ENCODE peak calls at places on chromosomes 3 and 15, in ten cellular contexts. Z, V, J, R, P, L, D, T, U and O are unnamed samples.
A peak's percentile ranks its signal among the peaks of the same experiment; 100 is the strongest.

GRCh38 chr3:43769471-43770425 is 79.0 kb downstream of the ABHD5 start:
- DNase-seq in Z (peak; percentile 63), V (peak; percentile 91), J (peak; percentile 99), R (peak; percentile 99), P (no peak), L (peak; percentile 96), D (peak; percentile 59), T (peak; percentile 88), U (peak; percentile 99), O (peak; percentile 98)

GRCh38 chr3:72177075-72178050 is 392.4 kb upstream of the PROK2 start:
- DNase-seq in Z (no peak), V (peak; percentile 13), J (peak; percentile 75), R (peak; percentile 67), P (no peak), L (peak; percentile 46), D (peak; percentile 64), T (peak; percentile 35), U (no peak), O (peak; percentile 45)

GRCh38 chr15:74732846-74733245 is 7.5 kb upstream of the CYP1A1 start:
- DNase-seq in Z (no peak), V (no peak), J (no peak), R (no peak), P (no peak), L (no peak), D (no peak), T (no peak), U (no peak), O (no peak)

GRCh38 chr3:27315003-27315402 is 54.2 kb downstream of the NEK10 start:
- DNase-seq in Z (no peak), V (no peak), J (no peak), R (no peak), P (no peak), L (no peak), D (no peak), T (no peak), U (no peak), O (no peak)

GRCh38 chr15:79050977-79051376 is 39.6 kb downstream of the RASGRF1 start:
- DNase-seq in Z (no peak), V (no peak), J (no peak), R (no peak), P (no peak), L (no peak), D (no peak), T (no peak), U (no peak), O (no peak)

GRCh38 chr15:44501768-44502366 is 35.1 kb upstream of the EIF3J start:
- DNase-seq in Z (peak; percentile 21), V (peak; percentile 66), J (no peak), R (no peak), P (no peak), L (no peak), D (peak; percentile 42), T (peak; percentile 51), U (no peak), O (no peak)

GRCh38 chr15:101037090-101037830 is 118.1 kb downstream of the LRRK1 start:
- DNase-seq in Z (no peak), V (no peak), J (peak; percentile 41), R (peak; percentile 43), P (no peak), L (no peak), D (no peak), T (no peak), U (no peak), O (no peak)

GRCh38 chr15:31317033-31317979 is 9.3 kb upstream of the KLF13 start:
- DNase-seq in Z (no peak), V (no peak), J (no peak), R (no peak), P (no peak), L (no peak), D (no peak), T (no peak), U (no peak), O (no peak)

GRCh38 chr15:95401586-95401985 is 928.9 kb upstream of the NR2F2 start:
- DNase-seq in Z (no peak), V (peak; percentile 26), J (no peak), R (no peak), P (no peak), L (no peak), D (no peak), T (no peak), U (no peak), O (no peak)

GRCh38 chr15:69457304-69458280 is 5.0 kb downstream of the RPLP1 start:
- DNase-seq in Z (no peak), V (peak; percentile 34), J (no peak), R (no peak), P (no peak), L (no peak), D (peak; percentile 23), T (no peak), U (no peak), O (no peak)

GRCh38 chr15:76199106-76200082 is 111.9 kb downstream of the ETFA start:
- DNase-seq in Z (no peak), V (peak; percentile 79), J (peak; percentile 89), R (peak; percentile 93), P (no peak), L (peak; percentile 56), D (no peak), T (no peak), U (peak; percentile 50), O (no peak)

GRCh38 chr3:81910244-81910852 is 148.9 kb upstream of the GBE1 start:
- DNase-seq in Z (peak; percentile 13), V (peak; percentile 21), J (no peak), R (no peak), P (peak; percentile 1), L (no peak), D (peak; percentile 59), T (peak; percentile 13), U (peak; percentile 17), O (no peak)

GRCh38 chr3:125062904-125063618 is 7.3 kb upstream of the HEG1 start:
- DNase-seq in Z (no peak), V (peak; percentile 97), J (peak; percentile 83), R (peak; percentile 56), P (peak; percentile 98), L (peak; percentile 52), D (no peak), T (peak; percentile 80), U (no peak), O (peak; percentile 63)

GRCh38 chr3:24499991-24500390 is 5.3 kb upstream of the THRB start:
- DNase-seq in Z (no peak), V (no peak), J (no peak), R (no peak), P (no peak), L (no peak), D (no peak), T (no peak), U (no peak), O (no peak)

GRCh38 chr3:38497026-38497425 is 886 bp downstream of the EXOG start:
- DNase-seq in Z (no peak), V (peak; percentile 40), J (no peak), R (no peak), P (no peak), L (no peak), D (peak; percentile 12), T (peak; percentile 23), U (no peak), O (no peak)

DNA sequence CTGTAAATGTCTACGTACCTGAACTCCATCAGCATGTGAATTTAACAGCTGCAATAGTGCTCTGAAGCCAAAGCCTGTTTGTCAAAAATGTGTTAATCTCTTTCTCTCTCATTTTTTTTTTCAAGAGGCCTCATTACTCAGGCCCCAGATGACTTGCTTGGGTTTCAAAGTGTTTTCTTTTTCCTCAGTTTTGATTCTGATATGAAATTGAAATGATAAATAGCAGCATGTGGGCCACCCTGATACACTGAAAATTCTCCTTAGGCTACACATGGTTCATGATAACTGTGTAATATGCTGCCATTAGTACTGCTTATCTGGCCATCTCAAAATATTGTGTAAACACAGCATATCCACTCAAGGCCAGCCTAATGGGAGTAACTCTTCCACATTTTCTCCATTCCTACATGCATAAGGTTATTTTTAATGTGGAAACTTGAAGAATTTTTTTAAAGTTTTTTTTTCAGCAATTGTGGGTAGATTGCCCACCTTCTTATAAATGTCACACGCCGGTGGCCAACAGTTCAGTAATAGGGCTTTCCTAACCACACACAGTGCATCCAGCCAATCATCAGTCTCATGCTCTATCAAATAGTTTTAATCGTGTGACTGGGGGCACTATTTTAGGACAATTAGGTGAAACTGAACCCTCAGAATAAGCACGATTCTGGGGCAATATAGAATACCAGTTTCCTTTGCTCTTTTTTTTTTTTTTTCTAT is 13.1 kb upstream of the DENND4A start:
- DNase-seq in Z (no peak), V (no peak), J (no peak), R (no peak), P (no peak), L (no peak), D (no peak), T (no peak), U (no peak), O (no peak)
- H3K27ac ChIP-seq in Z (peak overlapping the region; percentile 39), V (no peak overlapping the region), J (no peak overlapping the region), R (peak overlapping the region; percentile 85), P (no peak overlapping the region), L (no peak overlapping the region), D (peak overlapping the region; percentile 31), T (no peak overlapping the region), U (no peak overlapping the region), O (no peak overlapping the region)

DNA sequence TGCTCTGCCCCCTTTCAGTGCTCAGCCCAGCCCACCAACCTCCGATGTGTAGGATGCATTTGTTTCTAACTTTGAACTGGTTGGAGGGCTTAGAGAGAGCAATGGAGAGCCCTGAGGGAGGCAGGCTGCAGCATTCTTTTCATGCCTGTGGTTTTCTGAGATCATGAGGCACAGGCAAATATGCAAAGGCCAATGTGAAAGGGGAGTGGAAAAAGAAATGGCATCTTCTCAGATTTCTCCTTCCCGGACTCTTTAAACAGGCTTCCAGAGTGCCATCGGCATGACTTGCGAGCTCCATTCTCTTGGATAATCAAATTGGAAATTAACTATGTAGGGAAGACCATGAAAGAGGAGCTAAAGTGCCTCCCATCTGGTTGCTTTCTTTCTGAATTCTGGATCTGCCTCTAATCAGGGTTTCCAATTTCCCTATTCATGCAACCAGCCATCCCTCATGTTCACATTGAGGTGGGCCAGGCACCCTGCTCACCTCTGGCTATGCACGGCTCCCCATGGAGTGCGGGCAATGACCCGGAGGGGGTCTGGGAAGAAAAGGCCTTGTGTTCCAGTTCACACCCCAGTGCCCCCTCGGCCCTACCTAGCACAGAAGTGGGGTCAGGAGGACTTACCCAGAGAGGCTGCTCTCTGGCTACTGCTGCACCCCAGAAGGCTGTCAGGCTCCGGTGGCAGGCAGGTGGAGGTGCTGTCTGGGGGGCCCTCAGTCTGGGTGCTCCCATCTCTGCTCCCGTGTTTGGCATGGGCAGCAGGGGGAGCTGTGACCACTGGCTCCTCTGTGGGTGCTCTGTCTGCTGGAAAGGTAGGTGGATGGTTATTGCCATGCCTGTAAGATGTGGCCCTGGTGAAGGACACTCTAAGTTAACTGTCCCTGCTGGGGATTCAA is 16.1 kb downstream of the AMOTL2 start:
- DNase-seq in Z (no peak), V (peak; percentile 96), J (no peak), R (peak; percentile 71), P (no peak), L (no peak), D (peak; percentile 19), T (peak; percentile 83), U (peak; percentile 58), O (peak; percentile 67)
- H3K27ac ChIP-seq in Z (no peak overlapping the region), V (peak overlapping the region; percentile 95), J (peak overlapping the region; percentile 92), R (peak overlapping the region; percentile 96), P (peak overlapping the region; percentile 96), L (peak overlapping the region; percentile 100), D (no peak overlapping the region), T (peak overlapping the region; percentile 97), U (peak overlapping the region; percentile 98), O (peak overlapping the region; percentile 34)

GRCh38 chr15:40094156-40094555 is 14.5 kb downstream of the BMF start:
- DNase-seq in Z (no peak), V (no peak), J (no peak), R (no peak), P (no peak), L (no peak), D (no peak), T (no peak), U (no peak), O (no peak)
- H3K27ac ChIP-seq in Z (no peak overlapping the region), V (no peak overlapping the region), J (peak overlapping the region; percentile 56), R (no peak overlapping the region), P (no peak overlapping the region), L (no peak overlapping the region), D (peak overlapping the region; percentile 40), T (no peak overlapping the region), U (peak overlapping the region; percentile 96), O (no peak overlapping the region)

GRCh38 chr3:13688034-13688433 is 139.1 kb downstream of the FBLN2 start:
- DNase-seq in Z (no peak), V (no peak), J (no peak), R (no peak), P (no peak), L (no peak), D (no peak), T (no peak), U (no peak), O (no peak)
- H3K27ac ChIP-seq in Z (no peak overlapping the region), V (no peak overlapping the region), J (no peak overlapping the region), R (no peak overlapping the region), P (no peak overlapping the region), L (no peak overlapping the region), D (no peak overlapping the region), T (no peak overlapping the region), U (no peak overlapping the region), O (no peak overlapping the region)